ENCODE peak calls at places on chromosome 18, in six cellular contexts. One of them, this sample, is unnamed.

GRCh38 chr18:47873625-47874024 is 56.8 kb downstream of the SMAD2 start:
- DNase-seq in suprapubic skin: no peak
- DNase-seq in mucosa of descending colon: no peak
- DNase-seq in coronary artery: no peak
- DNase-seq in tibial nerve: no peak
- DNase-seq in choroid plexus epithelial cell: peak
- DNase-seq in this sample: no peak

GRCh38 chr18:48777737-48778111 is 173.0 kb downstream of the SMAD7 start:
- DNase-seq in choroid plexus epithelial cell: peak
- DNase-seq in tibial nerve: no peak
- DNase-seq in coronary artery: no peak
- DNase-seq in suprapubic skin: no peak
- DNase-seq in mucosa of descending colon: no peak
- DNase-seq in this sample: no peak

GRCh38 chr18:23107718-23108117 is 27.6 kb upstream of the CABLES1 start:
- DNase-seq in choroid plexus epithelial cell: no peak
- DNase-seq in tibial nerve: no peak
- DNase-seq in mucosa of descending colon: no peak
- DNase-seq in coronary artery: no peak
- DNase-seq in suprapubic skin: no peak
- DNase-seq in this sample: no peak

GRCh38 chr18:23871410-23871809 is 143.1 kb upstream of the TTC39C start:
- DNase-seq in suprapubic skin: no peak
- DNase-seq in coronary artery: no peak
- DNase-seq in tibial nerve: no peak
- DNase-seq in mucosa of descending colon: peak
- DNase-seq in choroid plexus epithelial cell: peak
- DNase-seq in this sample: no peak

GRCh38 chr18:73156117-73156516 is 288.3 kb upstream of the NETO1 start:
- DNase-seq in choroid plexus epithelial cell: no peak
- DNase-seq in mucosa of descending colon: no peak
- DNase-seq in coronary artery: no peak
- DNase-seq in suprapubic skin: no peak
- DNase-seq in tibial nerve: no peak
- DNase-seq in this sample: no peak

GRCh38 chr18:22286576-22286975 is 117.2 kb downstream of the GATA6 start:
- DNase-seq in suprapubic skin: no peak
- DNase-seq in choroid plexus epithelial cell: no peak
- DNase-seq in coronary artery: no peak
- DNase-seq in tibial nerve: no peak
- DNase-seq in mucosa of descending colon: peak
- DNase-seq in this sample: peak

GRCh38 chr18:22556271-22556990 is 138.7 kb upstream of the CTAGE1 start:
- DNase-seq in suprapubic skin: no peak
- DNase-seq in choroid plexus epithelial cell: no peak
- DNase-seq in mucosa of descending colon: no peak
- DNase-seq in tibial nerve: no peak
- DNase-seq in coronary artery: peak
- DNase-seq in this sample: peak

GRCh38 chr18:48661421-48661820 is 122.6 kb downstream of the CTIF start:
- DNase-seq in tibial nerve: no peak
- DNase-seq in coronary artery: no peak
- DNase-seq in suprapubic skin: no peak
- DNase-seq in mucosa of descending colon: no peak
- DNase-seq in choroid plexus epithelial cell: no peak
- DNase-seq in this sample: no peak

GRCh38 chr18:67770520-67770919 is 254.0 kb upstream of the DSEL start:
- DNase-seq in suprapubic skin: no peak
- DNase-seq in choroid plexus epithelial cell: no peak
- DNase-seq in tibial nerve: no peak
- DNase-seq in coronary artery: no peak
- DNase-seq in mucosa of descending colon: no peak
- DNase-seq in this sample: no peak

GRCh38 chr18:22609642-22610041 is 191.9 kb upstream of the CTAGE1 start:
- DNase-seq in coronary artery: no peak
- DNase-seq in suprapubic skin: peak
- DNase-seq in tibial nerve: peak
- DNase-seq in choroid plexus epithelial cell: peak
- DNase-seq in mucosa of descending colon: no peak
- DNase-seq in this sample: peak

GRCh38 chr18:57150828-57151227 is 3.9 kb downstream of the BOD1L2 start:
- DNase-seq in coronary artery: no peak
- DNase-seq in mucosa of descending colon: no peak
- DNase-seq in suprapubic skin: no peak
- DNase-seq in choroid plexus epithelial cell: no peak
- DNase-seq in tibial nerve: no peak
- DNase-seq in this sample: no peak

GRCh38 chr18:31497711-31498449 is at the start of gene DSG2:
- DNase-seq in choroid plexus epithelial cell: peak
- DNase-seq in suprapubic skin: peak
- DNase-seq in tibial nerve: no peak
- DNase-seq in mucosa of descending colon: peak
- DNase-seq in coronary artery: no peak
- DNase-seq in this sample: no peak

GRCh38 chr18:8847900-8848299 is 142.5 kb downstream of the MTCL1 start:
- DNase-seq in choroid plexus epithelial cell: peak
- DNase-seq in coronary artery: no peak
- DNase-seq in mucosa of descending colon: no peak
- DNase-seq in suprapubic skin: no peak
- DNase-seq in tibial nerve: no peak
- DNase-seq in this sample: peak

GRCh38 chr18:68494802-68495560 is 219.9 kb downstream of the TMX3 start:
- DNase-seq in tibial nerve: no peak
- DNase-seq in coronary artery: no peak
- DNase-seq in mucosa of descending colon: no peak
- DNase-seq in choroid plexus epithelial cell: peak
- DNase-seq in suprapubic skin: no peak
- DNase-seq in this sample: peak

GRCh38 chr18:67217551-67218166 is 298.9 kb downstream of the DSEL start:
- DNase-seq in tibial nerve: peak
- DNase-seq in coronary artery: no peak
- DNase-seq in suprapubic skin: no peak
- DNase-seq in choroid plexus epithelial cell: peak
- DNase-seq in mucosa of descending colon: no peak
- DNase-seq in this sample: peak

GRCh38 chr18:29892960-29893558 is 1149.5 kb downstream of the DSC3 start:
- DNase-seq in coronary artery: no peak
- DNase-seq in suprapubic skin: no peak
- DNase-seq in mucosa of descending colon: no peak
- DNase-seq in tibial nerve: no peak
- DNase-seq in choroid plexus epithelial cell: peak
- DNase-seq in this sample: peak
- TF ChIP-seq CTCF in coronary artery: no peak
- TF ChIP-seq CTCF in suprapubic skin: no peak
- TF ChIP-seq CTCF in mucosa of descending colon: no peak
- TF ChIP-seq CTCF in tibial nerve: no peak
- TF ChIP-seq CTCF in choroid plexus epithelial cell: peak
- TF ChIP-seq CTCF in this sample: peak

GRCh38 chr18:7568426-7568825 is 1.3 kb downstream of the PTPRM start:
- DNase-seq in coronary artery: peak
- DNase-seq in choroid plexus epithelial cell: peak
- DNase-seq in tibial nerve: no peak
- DNase-seq in mucosa of descending colon: peak
- DNase-seq in suprapubic skin: no peak
- DNase-seq in this sample: peak
- H3K4me3 ChIP-seq in coronary artery: peak
- H3K4me3 ChIP-seq in choroid plexus epithelial cell: peak
- H3K4me3 ChIP-seq in tibial nerve: peak
- H3K4me3 ChIP-seq in mucosa of descending colon: peak
- H3K4me3 ChIP-seq in suprapubic skin: peak
- H3K4me3 ChIP-seq in this sample: peak

GRCh38 chr18:13500227-13500865 is 226.0 kb downstream of the FAM210A start:
- DNase-seq in choroid plexus epithelial cell: peak
- DNase-seq in suprapubic skin: no peak
- DNase-seq in coronary artery: peak
- DNase-seq in mucosa of descending colon: no peak
- DNase-seq in tibial nerve: no peak
- DNase-seq in this sample: peak

GRCh38 chr18:13494879-13495465 is 231.4 kb downstream of the FAM210A start:
- DNase-seq in coronary artery: no peak
- DNase-seq in mucosa of descending colon: no peak
- DNase-seq in choroid plexus epithelial cell: no peak
- DNase-seq in tibial nerve: no peak
- DNase-seq in suprapubic skin: no peak
- DNase-seq in this sample: no peak

GRCh38 chr18:13495980-13496379 is 230.4 kb downstream of the FAM210A start:
- DNase-seq in mucosa of descending colon: no peak
- DNase-seq in suprapubic skin: no peak
- DNase-seq in tibial nerve: no peak
- DNase-seq in choroid plexus epithelial cell: no peak
- DNase-seq in coronary artery: no peak
- DNase-seq in this sample: no peak

GRCh38 chr18:13493725-13494124 is 232.6 kb downstream of the FAM210A start:
- DNase-seq in choroid plexus epithelial cell: no peak
- DNase-seq in suprapubic skin: no peak
- DNase-seq in mucosa of descending colon: no peak
- DNase-seq in coronary artery: no peak
- DNase-seq in tibial nerve: no peak
- DNase-seq in this sample: no peak

DNA sequence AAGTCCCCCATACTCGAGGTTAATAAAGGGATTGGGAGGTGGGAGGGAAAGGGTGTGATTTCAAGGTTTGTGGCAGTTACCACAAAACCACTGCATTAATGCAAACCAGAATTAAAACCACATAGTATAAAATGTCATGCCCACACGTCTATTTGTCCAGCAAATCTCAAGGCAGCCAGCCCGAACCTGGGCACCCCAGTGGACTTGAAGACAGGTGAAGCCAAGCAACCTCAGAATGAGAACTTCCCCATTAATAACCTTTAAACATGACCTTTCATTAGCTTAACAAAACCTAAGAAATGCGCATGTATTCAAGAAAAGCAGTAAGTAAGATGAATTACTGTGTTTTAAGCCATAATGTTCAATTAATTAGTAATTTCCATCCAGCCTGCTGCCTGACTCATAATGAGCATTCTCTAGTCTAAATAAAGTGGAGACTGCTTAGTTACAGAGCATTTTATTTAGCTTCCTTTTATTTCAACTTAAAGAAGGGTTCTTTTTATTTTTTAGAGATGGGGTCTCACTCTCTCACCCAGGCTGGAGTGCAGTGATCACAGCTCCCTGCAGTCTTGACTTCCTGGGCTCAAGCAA is 229.6 kb downstream of the FAM210A start:
- DNase-seq in choroid plexus epithelial cell: no peak
- DNase-seq in tibial nerve: no peak
- DNase-seq in coronary artery: no peak
- DNase-seq in suprapubic skin: no peak
- DNase-seq in mucosa of descending colon: no peak
- DNase-seq in this sample: no peak
- TF ChIP-seq CTCF in choroid plexus epithelial cell: no peak
- TF ChIP-seq CTCF in tibial nerve: no peak
- TF ChIP-seq CTCF in coronary artery: no peak
- TF ChIP-seq CTCF in suprapubic skin: no peak
- TF ChIP-seq CTCF in mucosa of descending colon: no peak
- TF ChIP-seq CTCF in this sample: no peak

DNA sequence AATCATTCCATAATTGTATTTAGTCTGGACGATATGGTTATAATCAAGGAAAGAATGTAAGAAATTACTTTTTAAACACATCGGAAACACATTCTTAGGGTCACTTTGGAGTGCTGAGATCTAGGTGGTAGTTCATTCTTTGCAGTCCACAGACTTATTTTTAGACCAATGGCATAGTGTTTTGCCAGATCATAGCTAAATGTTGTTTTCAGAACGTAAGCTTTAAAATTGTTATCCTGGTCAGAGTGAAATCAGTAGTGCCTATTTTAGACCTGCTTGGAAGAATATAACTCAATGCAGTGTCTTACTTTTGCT is 4.3 kb downstream of the MYL12A start:
- DNase-seq in coronary artery: no peak
- DNase-seq in tibial nerve: no peak
- DNase-seq in mucosa of descending colon: no peak
- DNase-seq in choroid plexus epithelial cell: peak
- DNase-seq in suprapubic skin: no peak
- DNase-seq in this sample: peak
- H3K4me3 ChIP-seq in coronary artery: peak
- H3K4me3 ChIP-seq in tibial nerve: no peak
- H3K4me3 ChIP-seq in mucosa of descending colon: no peak
- H3K4me3 ChIP-seq in choroid plexus epithelial cell: no peak
- H3K4me3 ChIP-seq in suprapubic skin: no peak
- H3K4me3 ChIP-seq in this sample: no peak

DNA sequence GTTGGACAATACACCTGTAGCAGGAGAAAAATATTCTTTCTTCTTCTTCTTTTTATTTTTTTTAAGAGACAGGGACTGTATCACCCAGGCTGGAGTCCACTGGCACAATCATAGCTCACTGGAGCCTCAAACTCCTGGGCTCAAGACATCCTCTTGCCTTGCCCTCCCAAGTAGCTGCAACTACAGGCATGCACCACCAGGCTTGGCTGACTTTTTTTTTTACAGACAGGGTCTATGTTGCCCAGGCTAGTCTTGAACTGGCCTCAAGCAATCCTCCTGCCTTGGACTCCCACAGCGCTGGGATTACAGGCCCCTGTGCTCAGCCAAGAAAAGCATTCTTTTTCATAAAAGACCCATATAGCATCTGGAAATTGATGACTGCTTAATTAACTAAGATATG is 17.1 kb upstream of the ARHGAP28 start:
- DNase-seq in tibial nerve: no peak
- DNase-seq in mucosa of descending colon: no peak
- DNase-seq in suprapubic skin: no peak
- DNase-seq in choroid plexus epithelial cell: no peak
- DNase-seq in coronary artery: no peak
- DNase-seq in this sample: no peak
- TF ChIP-seq CTCF in tibial nerve: no peak
- TF ChIP-seq CTCF in mucosa of descending colon: no peak
- TF ChIP-seq CTCF in suprapubic skin: no peak
- TF ChIP-seq CTCF in choroid plexus epithelial cell: no peak
- TF ChIP-seq CTCF in coronary artery: no peak
- TF ChIP-seq CTCF in this sample: no peak

GRCh38 chr18:33440384-33441043 is at the start of gene CCDC178:
- DNase-seq in mucosa of descending colon: no peak
- DNase-seq in choroid plexus epithelial cell: peak
- DNase-seq in tibial nerve: no peak
- DNase-seq in suprapubic skin: no peak
- DNase-seq in coronary artery: no peak
- DNase-seq in this sample: peak
- H3K4me3 ChIP-seq in mucosa of descending colon: no peak
- H3K4me3 ChIP-seq in choroid plexus epithelial cell: peak
- H3K4me3 ChIP-seq in tibial nerve: peak
- H3K4me3 ChIP-seq in suprapubic skin: peak
- H3K4me3 ChIP-seq in coronary artery: peak
- H3K4me3 ChIP-seq in this sample: peak

GRCh38 chr18:36533446-36534153 is 236.1 kb downstream of the FHOD3 start:
- DNase-seq in choroid plexus epithelial cell: no peak
- DNase-seq in tibial nerve: no peak
- DNase-seq in mucosa of descending colon: no peak
- DNase-seq in coronary artery: no peak
- DNase-seq in suprapubic skin: no peak
- DNase-seq in this sample: no peak
- TF ChIP-seq CTCF in choroid plexus epithelial cell: no peak
- TF ChIP-seq CTCF in tibial nerve: no peak
- TF ChIP-seq CTCF in mucosa of descending colon: no peak
- TF ChIP-seq CTCF in coronary artery: no peak
- TF ChIP-seq CTCF in suprapubic skin: no peak
- TF ChIP-seq CTCF in this sample: no peak